ENCODE peak calls at places on chromosome 9, in six cellular contexts. I is Peyer's patch, Y is SK-N-SH, W is A549, J is HL-60, S is brain microvascular endothelial cell. M is an unnamed sample.

GRCh38 chr9:130934702-130935659 is 4.1 kb downstream of the FIBCD1 start:
- DNase-seq in W (no peak), J (no peak), Y (no peak), I (no peak), S (no peak), M (no peak)

GRCh38 chr9:110148384-110148783 is 59.6 kb downstream of the C9orf152 start:
- DNase-seq in W (no peak), Y (no peak), S (no peak), J (no peak), I (peak), M (no peak)

GRCh38 chr9:131469369-131469768 is 33.3 kb upstream of the POMT1 start:
- DNase-seq in Y (no peak), J (no peak), I (no peak), W (no peak), S (no peak), M (no peak)

GRCh38 chr9:130763585-130764200 is 70.1 kb downstream of the EXOSC2 start:
- DNase-seq in S (no peak), W (no peak), Y (no peak), J (no peak), I (no peak), M (no peak)

GRCh38 chr9:135666534-135667402 is 3.7 kb downstream of the LCN9 start:
- DNase-seq in Y (peak), S (no peak), I (no peak), J (no peak), W (no peak), M (no peak)

GRCh38 chr9:15509931-15510788 is 610 bp downstream of the PSIP1 start:
- DNase-seq in Y (peak), J (no peak), S (peak), I (peak), W (peak), M (peak)

GRCh38 chr9:12813960-12814876 is 39.4 kb downstream of the LURAP1L start:
- DNase-seq in S (peak), J (no peak), W (peak), Y (peak), I (no peak), M (no peak)

GRCh38 chr9:121267689-121268597 is at the start of gene GSN:
- DNase-seq in Y (peak), W (peak), J (no peak), S (no peak), I (peak), M (peak)

GRCh38 chr9:94861589-94862241 is 135.2 kb downstream of the AOPEP start:
- DNase-seq in W (peak), Y (no peak), J (peak), I (no peak), S (no peak), M (peak)

GRCh38 chr9:132164604-132165362 is 2.9 kb downstream of the NTNG2 start:
- DNase-seq in W (no peak), S (peak), J (no peak), I (no peak), Y (no peak), M (no peak)

GRCh38 chr9:74960548-74960947 is 7.8 kb upstream of the C9orf40 start:
- DNase-seq in J (peak), W (peak), Y (no peak), I (no peak), S (peak), M (no peak)

GRCh38 chr9:92094655-92095054 is 20.6 kb downstream of the SPTLC1 start:
- DNase-seq in W (no peak), Y (no peak), J (no peak), I (no peak), S (peak), M (no peak)

GRCh38 chr9:92095236-92095635 is 20.0 kb downstream of the SPTLC1 start:
- DNase-seq in S (no peak), J (no peak), W (no peak), I (no peak), Y (no peak), M (no peak)

GRCh38 chr9:92100237-92100911 is 14.8 kb downstream of the SPTLC1 start:
- DNase-seq in S (peak), I (no peak), Y (no peak), W (peak), J (no peak), M (no peak)

GRCh38 chr9:92098638-92099037 is 16.6 kb downstream of the SPTLC1 start:
- DNase-seq in I (no peak), S (no peak), W (no peak), Y (no peak), J (no peak), M (no peak)

DNA sequence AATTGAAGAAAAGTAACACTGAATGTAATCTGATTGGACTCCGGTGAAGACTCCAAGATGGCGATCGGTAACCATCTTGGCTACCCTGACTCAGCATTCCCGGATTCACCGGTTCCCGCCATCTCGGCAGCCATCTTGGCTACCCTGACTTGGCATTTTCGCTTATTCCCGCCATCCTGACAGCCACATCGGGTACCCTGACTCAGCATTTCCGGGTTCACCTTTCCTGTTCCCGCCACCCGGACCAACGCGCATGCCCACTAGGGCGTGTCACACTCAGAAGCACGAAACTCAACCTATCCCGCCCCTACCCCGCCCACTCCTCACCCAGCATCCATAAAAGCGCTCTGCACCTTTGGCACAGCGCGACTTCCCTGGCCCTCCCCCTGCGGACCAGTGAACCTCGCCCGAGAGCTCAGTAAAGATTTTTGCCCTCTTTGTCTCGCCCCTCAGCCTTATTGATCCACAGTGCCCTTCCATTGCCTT is 17.2 kb downstream of the SPTLC1 start:
- DNase-seq in S (peak), W (no peak), I (peak), Y (no peak), J (no peak), M (peak)
- H3K4me3 ChIP-seq in S (peak), W (no peak), I (peak), Y (no peak), J (no peak), M (no peak)

GRCh38 chr9:134624827-134625181 is 16.8 kb upstream of the COL5A1 start:
- DNase-seq in W (peak), I (no peak), Y (no peak), J (no peak), S (peak), M (no peak)

GRCh38 chr9:134626141-134626423 is 15.5 kb upstream of the COL5A1 start:
- DNase-seq in Y (no peak), I (no peak), S (no peak), W (no peak), J (no peak), M (no peak)

GRCh38 chr9:134624119-134624826 is 17.3 kb upstream of the COL5A1 start:
- DNase-seq in J (no peak), Y (no peak), W (no peak), S (no peak), I (no peak), M (no peak)

GRCh38 chr9:134626576-134627416 is 14.8 kb upstream of the COL5A1 start:
- DNase-seq in Y (no peak), J (no peak), I (no peak), W (no peak), S (peak), M (no peak)

DNA sequence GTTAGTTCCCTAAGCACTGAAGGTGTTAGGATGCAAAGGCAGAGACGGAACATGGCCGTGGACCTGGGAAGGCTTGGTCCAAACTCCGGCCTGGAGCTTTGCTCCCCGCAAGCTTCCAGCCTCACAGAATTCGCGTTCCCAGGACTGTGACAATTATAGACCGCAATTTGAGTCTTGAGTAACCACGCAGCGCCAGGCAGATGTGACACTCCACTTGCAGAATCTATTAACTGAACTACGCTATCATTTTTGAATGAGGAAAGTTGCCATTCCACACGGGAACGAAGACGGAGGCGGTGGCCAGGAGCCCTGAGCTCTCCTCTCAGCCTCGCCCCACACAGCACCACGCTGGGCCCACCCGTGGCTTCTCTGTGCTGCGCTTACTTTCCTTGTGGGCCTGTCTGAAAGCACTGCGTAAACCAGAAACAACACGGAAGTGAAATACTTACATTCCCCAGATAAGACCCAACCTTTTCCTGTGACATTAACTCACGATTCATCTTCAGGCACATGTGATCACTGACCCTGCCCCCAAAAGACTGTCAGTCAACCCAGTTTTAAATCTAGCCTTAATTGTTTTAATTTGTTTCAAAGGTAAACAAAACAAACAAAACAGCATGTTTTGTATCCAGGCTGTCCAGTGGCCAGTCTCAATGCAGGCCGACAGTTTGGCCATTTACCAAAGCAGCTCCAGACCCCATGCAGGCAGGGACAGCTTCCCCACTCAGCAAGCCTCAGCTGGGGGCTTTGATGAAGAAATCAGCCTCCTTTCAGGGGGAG is 16.1 kb upstream of the COL5A1 start:
- DNase-seq in S (peak), W (no peak), Y (no peak), I (no peak), J (no peak), M (no peak)
- H3K27ac ChIP-seq in S (peak), W (peak), Y (no peak), I (no peak), J (no peak), M (no peak)

GRCh38 chr9:38066167-38066906 is 2.7 kb downstream of the SHB start:
- DNase-seq in I (no peak), J (no peak), W (no peak), Y (no peak), S (no peak), M (no peak)
- TF ChIP-seq CTCF in I (no peak), J (no peak), W (no peak), Y (peak), S (peak), M (no peak)

GRCh38 chr9:134069536-134070399 is 1.9 kb upstream of the BRD3 start:
- DNase-seq in S (no peak), W (no peak), Y (no peak), I (no peak), J (no peak), M (no peak)
- H3K4me3 ChIP-seq in S (no peak), W (no peak), Y (no peak), I (no peak), J (no peak), M (no peak)

GRCh38 chr9:124282442-124283231 is 24.9 kb downstream of the NEK6 start:
- DNase-seq in J (no peak), I (no peak), S (peak), Y (no peak), W (no peak), M (no peak)
- H3K27ac ChIP-seq in J (peak), I (peak), S (peak), Y (no peak), W (peak), M (no peak)

M was measured in CD8-positive, alpha-beta T cell.